ENCODE peak calls at places on chromosomes 12 and 14, in seven cellular contexts. T is esophagus squamous epithelium; F is pancreas; V is psoas muscle; E is aorta; I is fibroblast of lung; N is CD8-positive, alpha-beta memory T cell. R is an unnamed sample.

GRCh38 chr12:58804749-58805148 is 115.6 kb downstream of the LRIG3 start:
- DNase-seq in T (no peak), I (no peak), N (no peak), E (no peak), F (no peak), V (no peak), R (no peak)

GRCh38 chr12:26940820-26941219 is 2.5 kb downstream of the FGFR1OP2 start:
- DNase-seq in N (no peak), T (no peak), E (no peak), F (no peak), V (no peak), I (peak; percentile 8), R (no peak)

GRCh38 chr12:67940780-67941243 is 48.4 kb upstream of the IFNG-AS1 start:
- DNase-seq in I (no peak), N (no peak), F (no peak), E (no peak), V (no peak), T (no peak), R (no peak)

GRCh38 chr12:116152268-116152667 is 125.2 kb downstream of the MED13L start:
- DNase-seq in T (no peak), I (peak; percentile 68), V (no peak), N (no peak), E (no peak), F (no peak), R (no peak)

GRCh38 chr12:63967358-63967757 is 122.9 kb downstream of the SRGAP1 start:
- DNase-seq in N (no peak), T (no peak), E (no peak), F (no peak), V (no peak), I (peak; percentile 78), R (no peak)

GRCh38 chr14:35534130-35534883 is at the start of gene INSM2:
- DNase-seq in F (no peak), I (peak; percentile 4), T (no peak), E (peak; percentile 76), V (peak; percentile 36), N (no peak), R (no peak)

GRCh38 chr12:12273291-12273957 is 6.6 kb upstream of the LRP6 start:
- DNase-seq in V (no peak), T (no peak), E (no peak), F (no peak), I (no peak), N (no peak), R (no peak)

GRCh38 chr12:2264622-2265306 is 212.0 kb downstream of the CACNA1C start:
- DNase-seq in N (no peak), F (no peak), T (no peak), V (peak; percentile 64), I (peak; percentile 92), E (no peak), R (no peak)

GRCh38 chr14:34781242-34781641 is 66.8 kb upstream of the CFL2 start:
- DNase-seq in N (no peak), T (no peak), E (no peak), F (no peak), V (no peak), I (peak; percentile 70), R (no peak)

GRCh38 chr12:27572486-27573255 is 48.7 kb downstream of the PPFIBP1 start:
- DNase-seq in F (no peak), T (no peak), E (no peak), V (no peak), N (no peak), I (peak; percentile 77), R (no peak)

GRCh38 chr12:27434673-27435565 is 11.6 kb upstream of the SMCO2 start:
- DNase-seq in N (no peak), F (peak; percentile 13), I (peak; percentile 9), E (no peak), T (no peak), V (no peak), R (no peak)

GRCh38 chr12:90211017-90211416 is 502.4 kb upstream of the ATP2B1 start:
- DNase-seq in N (no peak), T (no peak), I (no peak), E (no peak), V (no peak), F (no peak), R (no peak)

GRCh38 chr12:29640589-29641345 is 143.0 kb downstream of the TMTC1 start:
- DNase-seq in F (no peak), I (peak; percentile 61), N (no peak), E (no peak), V (no peak), T (no peak), R (peak; percentile 65)

GRCh38 chr14:76024211-76024907 is 38.8 kb downstream of the IFT43 start:
- DNase-seq in I (no peak), V (no peak), N (no peak), T (no peak), F (no peak), E (no peak), R (no peak)

GRCh38 chr12:67394600-67394999 is 125.4 kb downstream of the CAND1 start:
- DNase-seq in E (peak; percentile 82), I (peak; percentile 50), F (peak; percentile 57), V (peak; percentile 87), N (no peak), T (no peak), R (no peak)

GRCh38 chr12:57552692-57553321 is 3.0 kb downstream of the KIF5A start:
- DNase-seq in E (no peak), F (no peak), V (no peak), N (peak; percentile 14), I (peak; percentile 11), T (no peak), R (no peak)

GRCh38 chr12:40253936-40254335 is 29.1 kb downstream of the LRRK2 start:
- DNase-seq in I (peak; percentile 62), F (no peak), N (no peak), T (no peak), E (no peak), V (no peak), R (no peak)

GRCh38 chr12:106138279-106138645 is 492 bp downstream of the NUAK1 start:
- DNase-seq in T (no peak), E (no peak), F (no peak), I (no peak), V (no peak), N (no peak), R (no peak)

GRCh38 chr12:89800435-89800834 is 91.8 kb upstream of the ATP2B1 start:
- DNase-seq in E (no peak), V (no peak), N (no peak), I (no peak), F (no peak), T (no peak), R (no peak)

GRCh38 chr12:103441437-103442186 is 54.2 kb downstream of the C12orf42 start:
- DNase-seq in T (no peak), N (peak; percentile 53), V (no peak), I (no peak), E (no peak), F (no peak), R (no peak)

GRCh38 chr12:98397323-98398105 is 117.9 kb upstream of the TMPO start:
- DNase-seq in N (peak; percentile 88), F (peak; percentile 89), T (peak; percentile 8), V (peak; percentile 85), I (peak; percentile 74), E (peak; percentile 92), R (peak; percentile 85)

GRCh38 chr14:95250126-95250824 is 69.4 kb downstream of the CLMN start:
- DNase-seq in F (no peak), N (no peak), I (no peak), T (no peak), E (no peak), V (no peak), R (no peak)

GRCh38 chr14:37232907-37233481 is 35.3 kb downstream of the MIPOL1 start:
- DNase-seq in F (no peak), V (no peak), I (peak; percentile 71), T (no peak), N (no peak), E (no peak), R (no peak)

GRCh38 chr14:93490001-93490400 is 59.3 kb downstream of the UNC79 start:
- DNase-seq in F (no peak), I (no peak), N (no peak), T (no peak), V (no peak), E (no peak), R (no peak)

GRCh38 chr14:99671230-99672224 is 12.6 kb upstream of the CYP46A1 start:
- DNase-seq in E (peak; percentile 55), F (no peak), N (peak; percentile 20), T (no peak), I (no peak), V (no peak), R (no peak)

GRCh38 chr14:99517643-99518381 is 36.6 kb downstream of the CCNK start:
- DNase-seq in T (no peak), E (peak; percentile 63), N (no peak), I (no peak), F (no peak), V (peak; percentile 48), R (no peak)

GRCh38 chr12:115500872-115501271 is 776.6 kb downstream of the MED13L start:
- DNase-seq in V (no peak), T (no peak), E (no peak), N (no peak), I (no peak), F (no peak), R (no peak)

DNA sequence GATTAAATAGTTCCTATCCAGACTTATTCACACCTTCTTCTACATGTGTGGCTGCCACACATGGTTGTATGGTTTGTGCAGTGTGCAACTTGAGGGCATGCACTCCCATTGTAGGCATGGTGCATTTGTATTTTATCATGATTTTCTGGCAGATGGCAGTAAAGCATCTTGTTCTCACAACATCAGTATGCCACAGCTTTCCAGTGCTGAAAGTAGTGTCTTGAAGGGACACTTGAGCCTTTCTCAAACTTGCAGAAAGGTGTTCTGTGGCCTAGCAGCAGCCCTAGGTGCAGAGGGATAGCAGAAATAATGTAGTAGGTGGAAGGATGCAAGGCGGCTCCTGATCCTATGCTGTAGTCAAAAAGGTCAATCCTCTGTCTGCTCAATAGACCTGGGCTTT is 72.9 kb downstream of the LMNTD1 start:
- DNase-seq in T (no peak), N (no peak), V (no peak), I (no peak), E (no peak), F (no peak), R (no peak)
- H3K9me3 ChIP-seq in T (no peaks in the 10 kb centered on the region), N (no peaks in the 10 kb centered on the region), V (no peaks in the 10 kb centered on the region), I (no peaks in the 10 kb centered on the region), E (no peaks in the 10 kb centered on the region), F (no peaks in the 10 kb centered on the region), R (no peaks in the 10 kb centered on the region)

GRCh38 chr12:107513184-107513583 is 172.4 kb upstream of the PWP1 start:
- DNase-seq in N (no peak), E (no peak), V (no peak), I (no peak), F (no peak), T (no peak), R (no peak)
- H3K27ac ChIP-seq in N (no peak overlapping the region), E (no peak overlapping the region), V (no peak overlapping the region), I (no peak overlapping the region), F (no peak overlapping the region), T (no peak overlapping the region), R (no peak overlapping the region)

GRCh38 chr12:130563322-130563721 is 152.8 kb downstream of the RIMBP2 start:
- DNase-seq in T (no peak), I (no peak), V (no peak), N (no peak), E (no peak), F (no peak), R (no peak)
- H3K27me3 ChIP-seq in T (no peaks in the 10 kb centered on the region), I (no peaks in the 10 kb centered on the region), V (peaks cover 2% of the 10 kb centered on the region), N (no peaks in the 10 kb centered on the region), E (no peaks in the 10 kb centered on the region), F (no peaks in the 10 kb centered on the region), R (no peaks in the 10 kb centered on the region)

DNA sequence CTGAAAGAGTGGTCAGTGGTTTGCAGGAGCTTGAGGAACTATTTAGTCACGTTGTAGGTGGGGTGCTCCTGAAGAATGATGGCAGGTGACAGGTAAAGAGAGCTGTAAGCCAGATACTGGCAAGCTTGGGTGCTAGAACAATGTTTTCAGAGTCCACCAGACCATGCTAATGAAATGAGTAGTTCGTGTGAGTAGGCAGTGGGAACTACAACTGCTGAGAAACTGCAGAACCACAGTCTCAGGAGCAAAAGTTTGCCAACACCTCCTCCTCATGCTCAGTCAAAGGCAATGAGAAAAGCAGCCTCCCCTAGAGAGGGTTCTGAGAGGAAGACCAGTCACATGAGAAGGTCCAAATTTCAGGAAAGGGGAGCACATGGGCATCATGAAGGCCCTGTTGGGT is 91.3 kb downstream of the PRKD1 start:
- DNase-seq in T (no peak), V (no peak), N (no peak), E (no peak), I (no peak), F (no peak), R (no peak)
- H3K9me3 ChIP-seq in T (no peaks in the 10 kb centered on the region), V (peaks cover 19% of the 10 kb centered on the region), N (no peaks in the 10 kb centered on the region), E (peaks cover 2% of the 10 kb centered on the region), I (no peaks in the 10 kb centered on the region), F (peaks cover 4% of the 10 kb centered on the region), R (peaks cover 10% of the 10 kb centered on the region)